ENCODE peak calls at places on chromosomes 1 and 21, in six cellular contexts. Q is omental fat pad, I is AG08396, M is C1 segment of cervical spinal cord, Z is T1000, H is fibroblast of the aortic adventitia. C is an unnamed sample.

GRCh38 chr1:204327359-204327758 is 32.4 kb downstream of the PLEKHA6 start:
- DNase-seq in Q (no peak), I (no peak), M (no peak), Z (no peak), H (no peak), C (no peak)

GRCh38 chr21:43343992-43344886 is 82.7 kb downstream of the SIK1 start:
- DNase-seq in Q (no peak), I (no peak), M (no peak), Z (no peak), H (no peak), C (no peak)

GRCh38 chr1:85375422-85375934 is 89.5 kb downstream of the DDAH1 start:
- DNase-seq in Q (no peak), I (no peak), M (no peak), Z (no peak), H (no peak), C (no peak)

GRCh38 chr1:22339237-22339636 is 112.4 kb upstream of the ZBTB40 start:
- DNase-seq in Q (no peak), I (no peak), M (no peak), Z (no peak), H (no peak), C (no peak)

GRCh38 chr1:160219062-160219929 is 14.1 kb downstream of the PEA15 start:
- DNase-seq in Q (no peak), I (peak; percentile 73), M (peak; percentile 32), Z (peak; percentile 25), H (peak; percentile 84), C (peak; percentile 67)

GRCh38 chr1:171585715-171586114 is 36.3 kb upstream of the MYOCOS start:
- DNase-seq in Q (no peak), I (no peak), M (no peak), Z (no peak), H (no peak), C (no peak)

GRCh38 chr1:234839663-234840062 is 229.7 kb upstream of the IRF2BP2 start:
- DNase-seq in Q (no peak), I (no peak), M (no peak), Z (no peak), H (no peak), C (no peak)

GRCh38 chr1:22484741-22485140 is 33.1 kb downstream of the ZBTB40 start:
- DNase-seq in Q (no peak), I (no peak), M (no peak), Z (no peak), H (no peak), C (no peak)

GRCh38 chr1:172775598-172776570 is 117.0 kb downstream of the FASLG start:
- DNase-seq in Q (no peak), I (peak; percentile 13), M (no peak), Z (no peak), H (no peak), C (no peak)

GRCh38 chr21:31634993-31635392 is 24.5 kb upstream of the SOD1 start:
- DNase-seq in Q (no peak), I (no peak), M (no peak), Z (no peak), H (no peak), C (no peak)

GRCh38 chr1:240244968-240245628 is 153.4 kb downstream of the FMN2 start:
- DNase-seq in Q (no peak), I (peak; percentile 62), M (no peak), Z (no peak), H (peak; percentile 66), C (no peak)

GRCh38 chr1:200891774-200892157 is 2.9 kb upstream of the INAVA start:
- DNase-seq in Q (no peak), I (no peak), M (no peak), Z (no peak), H (no peak), C (peak; percentile 80)

GRCh38 chr1:34147301-34147700 is 17.7 kb downstream of the CSMD2 start:
- DNase-seq in Q (no peak), I (no peak), M (no peak), Z (no peak), H (no peak), C (peak; percentile 37)

GRCh38 chr1:1606232-1606631 is 6.3 kb upstream of the FNDC10 start:
- DNase-seq in Q (no peak), I (no peak), M (no peak), Z (no peak), H (no peak), C (no peak)

GRCh38 chr1:107682467-107682866 is 282.5 kb downstream of the VAV3 start:
- DNase-seq in Q (no peak), I (no peak), M (no peak), Z (no peak), H (no peak), C (no peak)

GRCh38 chr1:154425172-154425571 is 20.0 kb downstream of the IL6R start:
- DNase-seq in Q (no peak), I (no peak), M (no peak), Z (no peak), H (peak; percentile 64), C (no peak)

GRCh38 chr1:46248122-46248920 is 758 bp downstream of the RAD54L start:
- DNase-seq in Q (no peak), I (no peak), M (no peak), Z (peak; percentile 13), H (no peak), C (peak; percentile 63)

GRCh38 chr1:175376194-175376593 is 183.6 kb upstream of the KIAA0040 start:
- DNase-seq in Q (no peak), I (no peak), M (no peak), Z (no peak), H (no peak), C (peak; percentile 36)

GRCh38 chr1:26350701-26351590 is 3.0 kb downstream of the CRYBG2 start:
- DNase-seq in Q (no peak), I (no peak), M (no peak), Z (no peak), H (no peak), C (peak; percentile 57)

GRCh38 chr1:110055493-110056283 is 14.8 kb downstream of the ALX3 start:
- DNase-seq in Q (no peak), I (no peak), M (no peak), Z (no peak), H (peak; percentile 48), C (no peak)

GRCh38 chr1:24216254-24216653 is 29.2 kb upstream of the IFNLR1 start:
- DNase-seq in Q (no peak), I (no peak), M (peak; percentile 22), Z (no peak), H (no peak), C (no peak)

GRCh38 chr1:238589843-238590435 is 699.2 kb upstream of the ZP4 start:
- DNase-seq in Q (no peak), I (no peak), M (no peak), Z (no peak), H (peak; percentile 96), C (no peak)

GRCh38 chr1:72649974-72650373 is 367.6 kb upstream of the NEGR1 start:
- DNase-seq in Q (no peak), I (no peak), M (no peak), Z (no peak), H (peak; percentile 64), C (no peak)

GRCh38 chr1:153685578-153686340 is 7.3 kb downstream of the NPR1 start:
- DNase-seq in Q (no peak), I (no peak), M (no peak), Z (no peak), H (no peak), C (no peak)

GRCh38 chr21:26473471-26473870 is 99.6 kb downstream of the CYYR1 start:
- DNase-seq in Q (no peak), I (no peak), M (no peak), Z (no peak), H (no peak), C (no peak)

C was measured in H9.